ENCODE peak calls at places on chromosomes 16 and 17, in five cellular contexts. G is stomach, L is HepG2, T is GM23338, D is breast epithelium. B is an unnamed sample.

GRCh38 chr17:77212833-77213777 is 72.3 kb downstream of the SEC14L1 start:
- DNase-seq in G (no peak), L (no peak), T (no peak), D (no peak), B (no peak)

GRCh38 chr17:58308985-58309917 is 19.3 kb downstream of the TSPOAP1 start:
- DNase-seq in G (peak; percentile 17), L (no peak), T (no peak), D (peak; percentile 10), B (no peak)

GRCh38 chr17:41864498-41864836 is 756 bp downstream of the KLHL11 start:
- DNase-seq in G (no peak), L (no peak), T (no peak), D (peak; percentile 41), B (peak; percentile 83)

GRCh38 chr16:28140788-28141618 is 70.8 kb downstream of the XPO6 start:
- DNase-seq in G (peak; percentile 31), L (peak; percentile 10), T (peak; percentile 24), D (peak; percentile 53), B (no peak)

GRCh38 chr16:30116291-30117207 is 3.2 kb upstream of the GDPD3 start:
- DNase-seq in G (no peak), L (no peak), T (no peak), D (no peak), B (no peak)

GRCh38 chr16:72597938-72598337 is 426.0 kb upstream of the PMFBP1 start:
- DNase-seq in G (no peak), L (no peak), T (no peak), D (no peak), B (no peak)

GRCh38 chr16:17448640-17449638 is 21.8 kb downstream of the XYLT1 start:
- DNase-seq in G (no peak), L (no peak), T (no peak), D (no peak), B (no peak)

GRCh38 chr17:48754500-48755261 is 26.1 kb upstream of the HOXB13 start:
- DNase-seq in G (no peak), L (no peak), T (peak; percentile 83), D (no peak), B (no peak)

GRCh38 chr16:47983999-47984580 is 171.7 kb downstream of the ABCC12 start:
- DNase-seq in G (no peak), L (no peak), T (no peak), D (no peak), B (no peak)

GRCh38 chr17:58238147-58238634 is at the start of gene LPO:
- DNase-seq in G (no peak), L (no peak), T (no peak), D (no peak), B (no peak)

GRCh38 chr17:82231562-82232321 is 2.9 kb downstream of the SLC16A3 start:
- DNase-seq in G (peak; percentile 75), L (peak; percentile 94), T (peak; percentile 84), D (peak; percentile 68), B (peak; percentile 93)

GRCh38 chr17:4733073-4733531 is 1.9 kb downstream of the MED11 start:
- DNase-seq in G (no peak), L (peak; percentile 37), T (peak; percentile 11), D (no peak), B (no peak)

GRCh38 chr17:66965801-66966528 is 1.5 kb downstream of the CACNG4 start:
- DNase-seq in G (no peak), L (no peak), T (peak; percentile 71), D (no peak), B (no peak)

GRCh38 chr16:69626256-69626655 is 60.5 kb downstream of the NFAT5 start:
- DNase-seq in G (no peak), L (no peak), T (no peak), D (no peak), B (no peak)

GRCh38 chr16:56961386-56961785 is 364 bp upstream of the CETP start:
- DNase-seq in G (no peak), L (no peak), T (no peak), D (no peak), B (no peak)

GRCh38 chr16:27717726-27718125 is 167.8 kb downstream of the KATNIP start:
- DNase-seq in G (no peak), L (no peak), T (no peak), D (no peak), B (peak; percentile 28)

GRCh38 chr17:76867578-76868175 is 527 bp upstream of the MGAT5B start:
- DNase-seq in G (no peak), L (no peak), T (peak; percentile 76), D (no peak), B (no peak)

GRCh38 chr17:77434136-77435114 is 293.7 kb downstream of the SEC14L1 start:
- DNase-seq in G (no peak), L (no peak), T (no peak), D (no peak), B (no peak)

GRCh38 chr17:43905985-43906852 is 1.1 kb downstream of the MPP2 start:
- DNase-seq in G (peak; percentile 74), L (peak; percentile 47), T (peak; percentile 96), D (peak; percentile 72), B (peak; percentile 95)

GRCh38 chr17:6470751-6471521 is 26.7 kb downstream of the PIMREG start:
- DNase-seq in G (no peak), L (no peak), T (no peak), D (no peak), B (no peak)

GRCh38 chr17:69870751-69871199 is 204.2 kb upstream of the KCNJ16 start:
- DNase-seq in G (no peak), L (no peak), T (peak; percentile 41), D (peak; percentile 33), B (no peak)

GRCh38 chr16:84308120-84308519 is 13.4 kb downstream of the WFDC1 start:
- DNase-seq in G (peak; percentile 32), L (peak; percentile 40), T (peak; percentile 88), D (no peak), B (peak; percentile 87)

GRCh38 chr17:53627511-53627910 is 195.2 kb upstream of the KIF2B start:
- DNase-seq in G (no peak), L (no peak), T (no peak), D (no peak), B (no peak)

GRCh38 chr16:72042157-72042660 is 12.1 kb upstream of the HP start:
- DNase-seq in G (no peak), L (peak; percentile 65), T (no peak), D (peak; percentile 76), B (no peak)

GRCh38 chr17:72683506-72684404 is 408.7 kb downstream of the SLC39A11 start:
- DNase-seq in G (peak; percentile 38), L (peak; percentile 97), T (no peak), D (peak; percentile 41), B (no peak)

GRCh38 chr16:11308493-11309283 is 27.6 kb upstream of the PRM1 start:
- DNase-seq in G (no peak), L (peak; percentile 87), T (no peak), D (no peak), B (no peak)
- TF ChIP-seq POLR2AphosphoS5 in G (no peak), L (peak; percentile 38), T (no peak), D (no peak), B (no peak)

GRCh38 chr16:68526782-68527145 is 12.3 kb upstream of the ZFP90 start:
- DNase-seq in G (no peak), L (no peak), T (no peak), D (no peak), B (peak; percentile 34)

GRCh38 chr16:68529608-68529930 is 9.5 kb upstream of the ZFP90 start:
- DNase-seq in G (no peak), L (no peak), T (no peak), D (no peak), B (peak; percentile 65)

GRCh38 chr16:68526143-68526781 is 12.8 kb upstream of the ZFP90 start:
- DNase-seq in G (no peak), L (peak; percentile 90), T (no peak), D (no peak), B (no peak)

GRCh38 chr16:68528686-68529379 is 10.3 kb upstream of the ZFP90 start:
- DNase-seq in G (peak; percentile 90), L (peak; percentile 85), T (peak; percentile 93), D (peak; percentile 81), B (peak; percentile 92)

DNA sequence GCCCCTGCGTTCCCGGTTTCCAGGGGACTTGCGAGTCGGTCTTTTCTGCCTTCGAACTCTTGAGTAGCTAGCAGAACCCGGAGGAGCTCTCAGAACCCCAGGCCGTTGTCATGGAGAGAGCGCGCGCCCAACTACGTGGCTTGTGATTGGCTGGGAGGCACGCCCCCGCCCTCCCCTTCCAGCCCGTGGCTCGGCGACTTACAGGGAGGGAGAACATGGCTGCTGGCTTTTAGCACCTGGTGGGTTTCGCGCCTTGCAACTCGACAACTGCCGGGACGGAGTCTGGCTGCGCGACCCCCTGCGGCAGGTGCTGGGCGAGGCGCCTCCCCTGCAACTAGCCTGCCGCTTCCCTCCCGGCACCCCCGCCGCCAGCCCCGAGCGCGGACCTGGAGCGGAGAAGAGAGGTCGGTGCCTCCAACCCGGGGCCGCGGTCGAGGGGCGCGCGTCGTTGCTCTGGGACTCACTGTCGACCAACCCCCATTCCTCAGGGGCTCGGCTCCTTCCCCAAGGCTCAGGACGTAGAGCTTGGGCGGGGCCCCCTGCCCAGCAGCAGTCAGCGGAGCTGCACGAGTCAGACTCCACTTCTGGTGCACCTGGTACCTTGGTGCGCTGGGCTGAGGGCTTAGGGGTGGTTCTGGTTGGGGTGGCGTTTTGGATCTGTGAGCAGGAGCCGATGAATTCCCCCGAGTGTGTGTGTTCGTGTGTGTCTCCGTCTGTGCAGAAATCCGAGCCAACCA is 9.0 kb upstream of the ZFP90 start:
- DNase-seq in G (peak; percentile 93), L (peak; percentile 82), T (peak; percentile 97), D (peak; percentile 90), B (peak; percentile 94)
- TF ChIP-seq POLR2AphosphoS5 in G (peak; percentile 55), L (peak; percentile 74), T (peak; percentile 82), D (no peak), B (no peak)

GRCh38 chr16:87924937-87925670 is 11.2 kb downstream of the CA5A start:
- DNase-seq in G (peak; percentile 82), L (no peak), T (no peak), D (peak; percentile 77), B (no peak)
- TF ChIP-seq POLR2AphosphoS5 in G (no peak), L (no peak), T (no peak), D (no peak), B (no peak)

GRCh38 chr16:81583893-81584705 is 139.5 kb downstream of the CMIP start:
- DNase-seq in G (peak; percentile 68), L (no peak), T (no peak), D (no peak), B (no peak)
- TF ChIP-seq POLR2AphosphoS5 in G (peak; percentile 5), L (no peak), T (no peak), D (no peak), B (no peak)

GRCh38 chr17:65057520-65058075 is 1.1 kb upstream of the GNA13 start:
- DNase-seq in G (peak; percentile 25), L (no peak), T (no peak), D (peak; percentile 57), B (peak; percentile 72)
- TF ChIP-seq POLR2AphosphoS5 in G (peak; percentile 43), L (no peak), T (no peak), D (peak; percentile 56), B (no peak)

DNA sequence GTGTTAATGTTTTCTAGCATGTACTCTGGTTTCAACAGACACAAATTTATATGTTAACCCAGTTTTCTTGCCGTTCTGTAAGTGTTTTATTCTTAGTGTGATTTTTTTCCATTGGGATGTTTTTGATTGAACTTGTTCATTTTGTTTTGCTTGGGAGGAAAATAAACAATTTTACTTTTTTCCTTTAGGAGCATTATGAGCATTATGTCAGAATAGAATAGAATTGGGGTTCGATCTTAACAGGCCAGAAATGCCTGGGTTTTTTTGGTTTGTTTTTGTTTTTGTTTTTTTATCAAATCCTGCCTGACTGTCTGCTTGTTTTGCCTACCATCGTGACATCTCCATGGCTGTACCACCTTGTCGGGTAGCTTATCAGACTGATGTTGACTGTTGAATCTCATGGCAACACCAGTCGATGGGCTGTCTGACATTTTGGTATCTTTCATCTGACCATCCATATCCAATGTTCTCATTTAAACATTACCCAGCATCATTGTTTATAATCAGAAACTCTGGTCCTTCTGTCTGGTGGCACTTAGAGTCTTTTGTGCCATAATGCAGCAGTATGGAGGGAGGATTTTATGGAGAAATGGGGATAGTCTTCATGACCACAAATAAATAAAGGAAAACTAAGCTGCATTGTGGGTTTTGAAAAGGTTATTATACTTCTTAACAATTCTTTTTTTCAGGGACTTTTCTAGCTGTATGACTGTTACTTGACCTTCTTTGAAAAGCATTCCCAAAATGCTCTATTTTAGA is 51.7 kb downstream of the TUBD1 start:
- DNase-seq in G (no peak), L (no peak), T (no peak), D (no peak), B (no peak)
- TF ChIP-seq POLR2AphosphoS5 in G (peak; percentile 95), L (peak; percentile 54), T (no peak), D (peak; percentile 58), B (no peak)

B was measured in sigmoid colon.